ENCODE peak calls at places on chromosomes 5 and 9, in four cellular contexts. G is H4, V is upper lobe of left lung, R is H7. L is an unnamed sample.

GRCh38 chr5:169547508-169547907 is 36.1 kb upstream of the SPDL1 start:
- DNase-seq in G (peak), V (no peak), R (no peak), L (no peak)

GRCh38 chr5:150515446-150515845 is 7.5 kb downstream of the NDST1 start:
- DNase-seq in R (no peak), G (no peak), V (no peak), L (no peak)

GRCh38 chr9:5441043-5441442 is 3.3 kb upstream of the PLGRKT start:
- DNase-seq in V (no peak), R (no peak), G (no peak), L (no peak)

GRCh38 chr9:19310246-19310645 is 69.8 kb downstream of the RPS6 start:
- DNase-seq in V (no peak), G (no peak), R (no peak), L (no peak)

GRCh38 chr5:77454123-77454522 is 38.0 kb downstream of the WDR41 start:
- DNase-seq in G (no peak), R (no peak), V (no peak), L (no peak)

GRCh38 chr9:110753734-110754231 is 85.2 kb downstream of the MUSK start:
- DNase-seq in V (no peak), G (no peak), R (no peak), L (peak)

GRCh38 chr5:60586307-60586901 is 113.6 kb downstream of the DEPDC1B start:
- DNase-seq in G (peak), V (no peak), R (no peak), L (peak)

GRCh38 chr9:121271368-121272351 is 3.7 kb downstream of the GSN start:
- DNase-seq in V (peak), R (no peak), G (peak), L (no peak)

GRCh38 chr9:134316444-134317160 is 9.7 kb upstream of the RXRA start:
- DNase-seq in R (no peak), G (no peak), V (no peak), L (peak)

L was measured in SK-N-SH.